ENCODE peak calls at places on chromosome 18, in five cellular contexts. B is stimulated activated CD8-positive, alpha-beta memory T cell treated with anti-CD3 and anti-CD28 coated beads, Interleukin-2, amount 100 ng/mL, for 1 hour; Z is AG08395; E is H54; V is NCI-H345. Y is an unnamed sample.

GRCh38 chr18:73043231-73044000 is 175.6 kb upstream of the NETO1 start:
- DNase-seq in E (no peak), B (no peak), V (peak), Z (no peak), Y (no peak)

GRCh38 chr18:76499596-76500340 is 4.7 kb upstream of the ZNF516 start:
- DNase-seq in Z (no peak), E (no peak), B (no peak), V (no peak), Y (peak)

GRCh38 chr18:63433349-63433866 is 11.1 kb upstream of the VPS4B start:
- DNase-seq in V (no peak), B (no peak), Z (no peak), E (no peak), Y (no peak)

GRCh38 chr18:13725566-13726227 is 661 bp downstream of the FAM210A start:
- DNase-seq in B (no peak), V (no peak), Z (peak), E (no peak), Y (no peak)

GRCh38 chr18:5628512-5629255 is 84.9 kb upstream of the EPB41L3 start:
- DNase-seq in Z (peak), V (peak), B (no peak), E (no peak), Y (peak)

GRCh38 chr18:78021196-78021595 is 771.5 kb downstream of the GALR1 start:
- DNase-seq in Z (no peak), B (no peak), V (peak), E (no peak), Y (no peak)

GRCh38 chr18:26215247-26215970 is 10.8 kb upstream of the TAF4B start:
- DNase-seq in V (no peak), Z (no peak), E (no peak), B (peak), Y (peak)

GRCh38 chr18:45245036-45245638 is 370.1 kb upstream of the SLC14A2 start:
- DNase-seq in V (no peak), Z (peak), B (no peak), E (no peak), Y (no peak)

GRCh38 chr18:48108136-48108535 is 177.7 kb upstream of the SMAD2 start:
- DNase-seq in V (no peak), E (no peak), B (no peak), Z (no peak), Y (no peak)

GRCh38 chr18:53426656-53427055 is 797.8 kb downstream of the MBD2 start:
- DNase-seq in B (no peak), E (no peak), V (peak), Z (no peak), Y (no peak)

GRCh38 chr18:44895176-44895798 is 214.6 kb downstream of the SETBP1 start:
- DNase-seq in E (no peak), B (no peak), V (peak), Z (peak), Y (peak)

GRCh38 chr18:5073026-5073944 is 123.8 kb downstream of the AKAIN1 start:
- DNase-seq in E (peak), Z (peak), V (peak), B (no peak), Y (no peak)

GRCh38 chr18:44474596-44474995 is 206.1 kb upstream of the SETBP1 start:
- DNase-seq in E (no peak), V (no peak), Z (peak), B (no peak), Y (no peak)

GRCh38 chr18:13216732-13217465 is 1.7 kb upstream of the LDLRAD4 start:
- DNase-seq in V (peak), Z (no peak), E (no peak), B (no peak), Y (peak)

GRCh38 chr18:56637897-56638231 is 528 bp downstream of the TXNL1 start:
- DNase-seq in Z (no peak), B (peak), V (no peak), E (no peak), Y (no peak)

GRCh38 chr18:394997-395383 is 105.5 kb downstream of the COLEC12 start:
- DNase-seq in V (peak), E (no peak), Z (peak), B (no peak), Y (no peak)

GRCh38 chr18:36809590-36810381 is 19.0 kb downstream of the TPGS2 start:
- DNase-seq in Z (peak), V (peak), B (no peak), E (no peak), Y (peak)

GRCh38 chr18:46810481-46811000 is 53.7 kb upstream of the ST8SIA5 start:
- DNase-seq in Z (no peak), V (no peak), B (no peak), E (no peak), Y (no peak)

GRCh38 chr18:72651033-72651432 is 106.9 kb upstream of the CBLN2 start:
- DNase-seq in Z (no peak), V (no peak), B (no peak), E (no peak), Y (no peak)

GRCh38 chr18:34493099-34493544 is 217.0 kb upstream of the DTNA start:
- DNase-seq in V (peak), B (no peak), Z (peak), E (peak), Y (no peak)

GRCh38 chr18:7778181-7778580 is 211.1 kb downstream of the PTPRM start:
- DNase-seq in Z (no peak), E (no peak), B (no peak), V (no peak), Y (no peak)

GRCh38 chr18:13175266-13175665 is 43.3 kb upstream of the LDLRAD4 start:
- DNase-seq in E (no peak), B (no peak), V (no peak), Z (no peak), Y (no peak)

GRCh38 chr18:56870982-56871381 is 219.8 kb downstream of the WDR7 start:
- DNase-seq in E (no peak), Z (no peak), V (no peak), B (no peak), Y (no peak)

GRCh38 chr18:12863687-12864086 is 20.4 kb downstream of the PTPN2 start:
- DNase-seq in B (no peak), E (no peak), V (no peak), Z (no peak), Y (no peak)

GRCh38 chr18:44599409-44599808 is 81.3 kb upstream of the SETBP1 start:
- DNase-seq in V (no peak), Z (peak), E (no peak), B (no peak), Y (no peak)

GRCh38 chr18:43271593-43272432 is 5.5 kb downstream of the SYT4 start:
- DNase-seq in B (no peak), E (no peak), V (peak), Z (peak), Y (no peak)

GRCh38 chr18:62585274-62586147 is 62.7 kb downstream of the ZCCHC2 start:
- DNase-seq in Z (no peak), V (no peak), E (no peak), B (no peak), Y (no peak)

GRCh38 chr18:56532176-56532840 is 106.1 kb downstream of the TXNL1 start:
- DNase-seq in B (no peak), Z (peak), V (no peak), E (no peak), Y (peak)

GRCh38 chr18:36867056-36867455 is 38.1 kb downstream of the KIAA1328 start:
- DNase-seq in Z (no peak), E (no peak), V (no peak), B (no peak), Y (no peak)

GRCh38 chr18:76208632-76209308 is 286.3 kb downstream of the ZNF516 start:
- DNase-seq in Z (peak), B (no peak), V (no peak), E (no peak), Y (no peak)

GRCh38 chr18:54229660-54230059 is 5.2 kb upstream of the MBD2 start:
- DNase-seq in V (no peak), E (no peak), B (no peak), Z (no peak), Y (no peak)

GRCh38 chr18:47809420-47809819 is 121.0 kb downstream of the SMAD2 start:
- DNase-seq in V (no peak), E (no peak), B (no peak), Z (no peak), Y (no peak)

GRCh38 chr18:46374850-46375249 is 270.7 kb downstream of the HAUS1 start:
- DNase-seq in Z (no peak), B (no peak), E (no peak), V (no peak), Y (no peak)

GRCh38 chr18:38940863-38941531 is 1375.4 kb upstream of the CELF4 start:
- DNase-seq in V (no peak), Z (no peak), B (peak), E (peak), Y (peak)

GRCh38 chr18:72700961-72701710 is 157.0 kb upstream of the CBLN2 start:
- DNase-seq in E (no peak), B (no peak), V (peak), Z (no peak), Y (no peak)

GRCh38 chr18:8603663-8604520 is 5.3 kb upstream of the RAB12 start:
- DNase-seq in B (no peak), V (no peak), E (no peak), Z (no peak), Y (no peak)

GRCh38 chr18:33440011-33440383 is 524 bp downstream of the CCDC178 start:
- DNase-seq in E (no peak), B (no peak), Z (no peak), V (peak), Y (no peak)

Y was measured in stimulated activated naive B cell treated with anti-CD40 and anti-IgM and Interleukin-4, amounts not matched to agents 10 μg/mL and 1 μg/mL and 100 μg/mL, for 72 hours.